ENCODE peak calls at places on chromosomes 1 and 21, in five cellular contexts. Q is suprapubic skin, T is hepatocyte, Y is ascending aorta, V is K562. B is an unnamed sample. For H3K4me1 and H3K36me3, the result is how much of the 10 kb centered on the place peaks cover.

GRCh38 chr1:201131398-201131797 is 4.4 kb upstream of the ASCL5 start:
- DNase-seq in Y (no peak), T (no peak), Q (no peak), V (no peak), B (no peak)

GRCh38 chr1:29789221-29789909 is 553.0 kb downstream of the PTPRU start:
- DNase-seq in V (no peak), Q (no peak), Y (no peak), T (no peak), B (no peak)

GRCh38 chr1:24424207-24424606 is 8.6 kb downstream of the NIPAL3 start:
- DNase-seq in T (no peak), Q (no peak), Y (no peak), V (no peak), B (no peak)

GRCh38 chr1:169918927-169919326 is 25.2 kb upstream of the SCYL3 start:
- DNase-seq in Y (no peak), T (no peak), Q (no peak), V (no peak), B (no peak)

GRCh38 chr21:29332461-29333354 is 34.0 kb downstream of the BACH1 start:
- DNase-seq in Q (no peak), V (no peak), T (no peak), Y (no peak), B (no peak)

GRCh38 chr21:20971296-20971921 is 26.8 kb upstream of the NCAM2 start:
- DNase-seq in Y (no peak), T (peak), Q (no peak), V (peak), B (no peak)

GRCh38 chr21:45551316-45551715 is 9.1 kb upstream of the SLC19A1 start:
- DNase-seq in Q (peak), Y (no peak), V (peak), T (no peak), B (no peak)

GRCh38 chr1:31891280-31891679 is 46.9 kb downstream of the PTP4A2 start:
- DNase-seq in Y (no peak), Q (no peak), V (no peak), T (no peak), B (no peak)

GRCh38 chr1:37808369-37809319 is 636 bp upstream of the YRDC start:
- DNase-seq in V (peak), Y (no peak), Q (peak), T (peak), B (peak)

GRCh38 chr21:34736116-34736870 is 67.5 kb downstream of the CLIC6 start:
- DNase-seq in Y (no peak), T (no peak), V (no peak), Q (no peak), B (no peak)

GRCh38 chr21:15638856-15639549 is 90.8 kb upstream of the USP25 start:
- DNase-seq in T (peak), Y (no peak), Q (no peak), V (no peak), B (no peak)

GRCh38 chr1:24086466-24086865 is 25.5 kb downstream of the MYOM3 start:
- DNase-seq in Y (no peak), T (no peak), V (no peak), Q (no peak), B (no peak)

GRCh38 chr1:116765962-116766361 is 11.7 kb downstream of the CD2 start:
- DNase-seq in T (no peak), V (no peak), Q (no peak), Y (no peak), B (no peak)

GRCh38 chr1:50110656-50111055 is 1.9 kb downstream of the ELAVL4 start:
- DNase-seq in Q (no peak), Y (no peak), T (no peak), V (no peak), B (no peak)

GRCh38 chr1:153386500-153386901 is 4.4 kb downstream of the S100A8 start:
- DNase-seq in V (no peak), Y (peak), T (no peak), Q (no peak), B (no peak)

GRCh38 chr1:25779894-25780293 is 20.1 kb upstream of the SELENON start:
- DNase-seq in Y (no peak), Q (no peak), T (no peak), V (no peak), B (no peak)

GRCh38 chr21:36976882-36977651 is 10.6 kb upstream of the HLCS start:
- DNase-seq in T (peak), Q (no peak), Y (no peak), V (peak), B (no peak)

GRCh38 chr1:201941420-201942128 is 4.8 kb downstream of the LMOD1 start:
- DNase-seq in Y (no peak), Q (no peak), T (no peak), V (peak), B (no peak)

GRCh38 chr1:48619529-48619928 is 147.5 kb upstream of the SPATA6 start:
- DNase-seq in T (peak), V (peak), Y (no peak), Q (no peak), B (no peak)

GRCh38 chr1:24541711-24542346 is 14.1 kb upstream of the NCMAP start:
- DNase-seq in Q (no peak), Y (no peak), T (peak), V (peak), B (no peak)

GRCh38 chr1:94013331-94013925 is 104.2 kb upstream of the GCLM start:
- DNase-seq in V (no peak), Y (no peak), T (peak), Q (no peak), B (no peak)

GRCh38 chr1:84493747-84494146 is 12.4 kb upstream of the SPATA1 start:
- DNase-seq in Y (no peak), Q (no peak), V (no peak), T (no peak), B (no peak)

GRCh38 chr21:39657091-39657689 is 44.5 kb downstream of the B3GALT5 start:
- DNase-seq in T (no peak), Y (no peak), V (no peak), Q (peak), B (no peak)

GRCh38 chr21:27168084-27168483 is 201.2 kb upstream of the ADAMTS5 start:
- DNase-seq in Y (no peak), T (no peak), V (no peak), Q (no peak), B (no peak)

GRCh38 chr21:27158967-27159366 is 192.1 kb upstream of the ADAMTS5 start:
- DNase-seq in Y (no peak), Q (no peak), T (no peak), V (no peak), B (no peak)

DNA sequence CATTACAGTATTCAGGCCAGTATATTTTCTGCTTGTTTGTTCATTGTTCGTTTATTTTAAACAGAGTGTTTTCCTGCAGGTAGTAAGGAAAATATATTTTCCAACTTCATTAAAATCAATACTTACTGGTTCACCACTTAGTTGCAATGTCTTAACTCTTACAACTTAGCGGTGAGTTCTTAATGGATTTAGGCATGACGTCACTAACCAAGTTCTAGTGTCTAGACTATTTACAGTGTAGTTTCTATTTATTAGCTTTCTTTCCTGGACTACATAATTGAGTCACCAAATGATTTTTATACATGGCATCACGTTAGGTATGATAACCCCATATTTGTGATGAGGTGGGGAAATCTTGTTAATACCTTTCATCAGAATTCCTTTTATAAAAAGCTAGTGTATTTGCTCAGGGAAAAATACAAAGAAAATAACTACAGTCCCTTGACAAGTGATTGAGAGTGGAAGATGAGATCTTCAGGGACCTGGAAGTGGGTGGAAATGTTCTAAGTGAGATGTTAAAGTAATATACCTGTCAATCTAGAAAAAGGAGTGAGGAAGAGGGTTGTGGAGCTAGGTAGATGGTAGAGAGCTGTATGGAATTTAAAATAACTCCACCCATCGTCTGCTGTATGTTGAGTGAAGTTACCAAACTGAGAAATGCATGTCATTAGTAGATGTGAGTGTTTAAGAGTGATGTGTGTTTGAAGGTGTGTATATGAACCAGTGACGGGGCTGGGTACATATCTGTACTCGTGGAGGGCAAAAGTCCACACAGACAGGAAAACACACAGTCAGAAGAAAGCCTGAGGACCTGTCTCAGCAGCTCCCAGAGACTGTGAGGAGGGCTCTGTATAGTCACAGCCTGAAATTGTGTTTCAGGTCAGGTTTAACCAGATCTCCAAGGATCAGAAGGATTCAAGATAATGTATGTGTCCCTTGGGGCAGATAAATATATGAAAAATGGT is 197.6 kb upstream of the ADAMTS5 start:
- DNase-seq in V (no peak), T (peak), Q (no peak), Y (no peak), B (no peak)
- H3K4me1 ChIP-seq in V (under half), T (under half), Q (under half), Y (under half), B (under half)

GRCh38 chr1:55046871-55047270 is 7.5 kb downstream of the PCSK9 start:
- DNase-seq in V (no peak), T (no peak), Y (no peak), Q (peak), B (no peak)
- H3K36me3 ChIP-seq in V (half or more), T (under half), Y (under half), Q (under half), B (under half)

DNA sequence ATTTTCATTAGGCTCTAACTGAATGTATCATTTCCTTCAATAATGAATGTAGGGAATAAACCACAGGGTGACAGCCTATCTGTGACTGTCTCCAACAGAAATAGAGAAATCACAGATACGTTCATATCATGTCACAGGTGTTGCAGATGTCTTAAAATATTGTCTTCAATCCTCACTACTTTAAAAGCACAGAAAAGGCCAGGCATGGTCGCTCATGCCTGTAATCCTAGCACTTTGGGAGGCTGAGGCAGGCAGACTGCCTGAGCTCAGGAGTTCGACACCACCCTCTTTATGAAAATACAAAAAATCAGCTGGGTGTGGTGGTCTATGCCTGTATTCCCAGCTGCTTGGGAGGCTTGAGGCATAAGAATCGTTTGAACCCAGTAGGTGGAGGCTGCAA is 8.2 kb downstream of the CREG1 start:
- DNase-seq in Y (no peak), V (no peak), T (no peak), Q (no peak), B (no peak)
- H3K27ac ChIP-seq in Y (no peak), V (no peak), T (no peak), Q (no peak), B (no peak)

GRCh38 chr1:150006881-150007401 is 3.6 kb downstream of the OTUD7B start:
- DNase-seq in T (no peak), V (peak), Q (no peak), Y (no peak), B (no peak)
- H3K4me1 ChIP-seq in T (under half), V (under half), Q (under half), Y (under half), B (half or more)

GRCh38 chr1:9726905-9727595 is 75.5 kb downstream of the PIK3CD start:
- DNase-seq in V (no peak), Y (no peak), T (no peak), Q (no peak), B (no peak)

GRCh38 chr1:9728451-9729295 is 77.1 kb downstream of the PIK3CD start:
- DNase-seq in V (no peak), Q (no peak), T (no peak), Y (no peak), B (no peak)

GRCh38 chr1:9724706-9725476 is 73.4 kb downstream of the PIK3CD start:
- DNase-seq in Y (no peak), T (peak), V (peak), Q (no peak), B (no peak)

GRCh38 chr1:9723926-9724325 is 72.4 kb downstream of the PIK3CD start:
- DNase-seq in Q (no peak), V (no peak), Y (no peak), T (no peak), B (no peak)

DNA sequence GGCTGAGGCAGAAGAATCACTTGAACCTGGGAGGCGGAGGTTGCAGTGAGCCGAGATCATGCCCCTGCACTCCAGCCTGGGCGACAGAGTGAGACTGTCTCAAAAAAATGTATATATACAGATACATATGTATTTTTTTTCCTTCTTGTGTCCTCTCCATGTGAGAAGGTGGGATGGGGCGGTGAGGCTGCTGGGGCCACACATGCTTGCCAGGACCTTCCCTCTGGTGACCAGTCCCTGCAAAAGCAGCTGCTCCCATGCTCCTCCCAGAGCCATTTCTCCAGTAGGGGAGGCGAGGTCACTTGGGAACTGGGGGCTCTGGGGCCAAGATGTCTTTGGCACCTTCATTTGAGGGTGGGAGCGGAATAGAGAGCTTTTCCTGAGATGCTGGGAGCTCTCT is 74.9 kb downstream of the PIK3CD start:
- DNase-seq in V (no peak), Y (no peak), Q (no peak), T (no peak), B (no peak)
- H3K36me3 ChIP-seq in V (half or more), Y (half or more), Q (half or more), T (under half), B (under half)

GRCh38 chr1:30888391-30888790 is 20.2 kb downstream of the SDC3 start:
- DNase-seq in Y (peak), Q (no peak), V (peak), T (peak), B (peak)
- H3K27ac ChIP-seq in Y (peak), Q (peak), V (peak), T (peak), B (peak)

GRCh38 chr1:154423303-154423987 is 18.3 kb downstream of the IL6R start:
- DNase-seq in Q (no peak), V (no peak), T (no peak), Y (no peak), B (no peak)
- H3K4me1 ChIP-seq in Q (half or more), V (under half), T (under half), Y (under half), B (half or more)

GRCh38 chr21:32185726-32186125 is 93.1 kb downstream of the MIS18A start:
- DNase-seq in T (no peak), Y (no peak), V (no peak), Q (no peak), B (no peak)
- H3K36me3 ChIP-seq in T (under half), Y (under half), V (under half), Q (under half), B (under half)

DNA sequence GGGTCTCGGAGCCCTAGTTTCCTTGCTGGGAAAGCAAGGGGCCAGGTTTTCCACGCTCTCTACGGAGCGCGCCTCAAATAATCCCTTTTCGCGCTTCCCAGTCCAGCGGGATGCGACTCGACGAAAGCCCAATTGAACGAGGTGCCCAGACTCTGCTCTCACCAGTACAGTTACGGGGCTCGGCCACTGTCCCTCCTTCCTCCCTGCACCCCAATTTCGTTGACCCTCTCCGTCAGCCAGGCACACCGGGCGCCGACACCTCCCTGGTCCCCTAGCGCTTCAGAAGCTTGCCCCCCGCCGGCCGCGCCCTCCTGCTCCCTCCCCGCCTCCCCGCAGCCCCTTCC is 387 bp downstream of the SEMA6C start:
- DNase-seq in Q (no peak), V (no peak), T (peak), Y (no peak), B (no peak)
- H3K27ac ChIP-seq in Q (peak), V (peak), T (no peak), Y (peak), B (no peak)

GRCh38 chr1:167490765-167491164 is 27.6 kb downstream of the CD247 start:
- DNase-seq in Q (no peak), V (no peak), T (no peak), Y (no peak), B (no peak)

GRCh38 chr1:167493372-167493771 is 25.0 kb downstream of the CD247 start:
- DNase-seq in Q (no peak), V (no peak), T (no peak), Y (no peak), B (no peak)

GRCh38 chr1:167492509-167492910 is 25.8 kb downstream of the CD247 start:
- DNase-seq in V (no peak), T (no peak), Y (no peak), Q (no peak), B (no peak)

GRCh38 chr1:167489581-167490340 is 28.6 kb downstream of the CD247 start:
- DNase-seq in Y (no peak), Q (no peak), V (no peak), T (no peak), B (no peak)

GRCh38 chr1:167491586-167492408 is 26.5 kb downstream of the CD247 start:
- DNase-seq in T (no peak), Q (no peak), V (peak), Y (no peak), B (no peak)
- H3K4me1 ChIP-seq in T (under half), Q (under half), V (under half), Y (under half), B (under half)